ENCODE peak calls at places on chromosome 10, in four cellular contexts. One of them, this sample, is unnamed. For H3K36me3, the result is how much of the 10 kb centered on the place peaks cover.

GRCh38 chr10:102410427-102411073 is 8.0 kb downstream of the PSD start:
- DNase-seq in uterus: no peak
- DNase-seq in body of pancreas: no peak
- DNase-seq in ovary: peak
- DNase-seq in this sample: no peak

GRCh38 chr10:35300063-35300699 is 36.1 kb upstream of the CCNY start:
- DNase-seq in ovary: no peak
- DNase-seq in uterus: no peak
- DNase-seq in body of pancreas: peak
- DNase-seq in this sample: no peak

GRCh38 chr10:61628199-61628874 is 34.4 kb upstream of the CABCOCO1 start:
- DNase-seq in uterus: no peak
- DNase-seq in ovary: no peak
- DNase-seq in body of pancreas: no peak
- DNase-seq in this sample: no peak

GRCh38 chr10:78341953-78342614 is 308.4 kb downstream of the RPS24 start:
- DNase-seq in uterus: peak
- DNase-seq in ovary: peak
- DNase-seq in body of pancreas: no peak
- DNase-seq in this sample: no peak

GRCh38 chr10:15658099-15658702 is 61.5 kb downstream of the ITGA8 start:
- DNase-seq in body of pancreas: no peak
- DNase-seq in uterus: no peak
- DNase-seq in ovary: no peak
- DNase-seq in this sample: no peak

GRCh38 chr10:77195101-77195500 is 442.5 kb downstream of the KCNMA1 start:
- DNase-seq in ovary: no peak
- DNase-seq in body of pancreas: no peak
- DNase-seq in uterus: peak
- DNase-seq in this sample: no peak

GRCh38 chr10:5888843-5889623 is 660 bp downstream of the ANKRD16 start:
- DNase-seq in body of pancreas: peak
- DNase-seq in uterus: peak
- DNase-seq in ovary: no peak
- DNase-seq in this sample: peak

GRCh38 chr10:124524991-124525653 is 63.5 kb downstream of the LHPP start:
- DNase-seq in body of pancreas: peak
- DNase-seq in uterus: peak
- DNase-seq in ovary: peak
- DNase-seq in this sample: peak

GRCh38 chr10:124149681-124150080 is 56.3 kb upstream of the CHST15 start:
- DNase-seq in uterus: no peak
- DNase-seq in ovary: no peak
- DNase-seq in body of pancreas: no peak
- DNase-seq in this sample: no peak

GRCh38 chr10:75512534-75512933 is 81.1 kb downstream of the LRMDA start:
- DNase-seq in uterus: peak
- DNase-seq in ovary: no peak
- DNase-seq in body of pancreas: peak
- DNase-seq in this sample: no peak

GRCh38 chr10:93600861-93601773 is at the start of gene RBP4:
- DNase-seq in body of pancreas: peak
- DNase-seq in uterus: no peak
- DNase-seq in ovary: peak
- DNase-seq in this sample: peak

GRCh38 chr10:7756360-7756992 is 31.3 kb downstream of the KIN start:
- DNase-seq in uterus: no peak
- DNase-seq in body of pancreas: peak
- DNase-seq in ovary: no peak
- DNase-seq in this sample: peak

GRCh38 chr10:133278577-133279265 is 2.1 kb upstream of the ADAM8 start:
- DNase-seq in ovary: no peak
- DNase-seq in uterus: no peak
- DNase-seq in body of pancreas: peak
- DNase-seq in this sample: peak

GRCh38 chr10:96743988-96744585 is 23.8 kb upstream of the PIK3AP1 start:
- DNase-seq in uterus: no peak
- DNase-seq in body of pancreas: peak
- DNase-seq in ovary: no peak
- DNase-seq in this sample: peak

GRCh38 chr10:110011679-110012078 is 3.9 kb downstream of the ADD3 start:
- DNase-seq in body of pancreas: no peak
- DNase-seq in uterus: no peak
- DNase-seq in ovary: no peak
- DNase-seq in this sample: no peak

GRCh38 chr10:46223064-46223480 is 63.7 kb upstream of the ANTXRL start:
- DNase-seq in uterus: no peak
- DNase-seq in ovary: no peak
- DNase-seq in body of pancreas: no peak
- DNase-seq in this sample: no peak

GRCh38 chr10:55491712-55492111 is 690.7 kb upstream of the PCDH15 start:
- DNase-seq in body of pancreas: no peak
- DNase-seq in uterus: no peak
- DNase-seq in ovary: no peak
- DNase-seq in this sample: no peak

GRCh38 chr10:15112657-15113056 is 15.5 kb downstream of the RPP38 start:
- DNase-seq in body of pancreas: no peak
- DNase-seq in uterus: no peak
- DNase-seq in ovary: no peak
- DNase-seq in this sample: no peak

GRCh38 chr10:126062132-126063032 is 166.0 kb downstream of the FANK1 start:
- DNase-seq in uterus: peak
- DNase-seq in body of pancreas: peak
- DNase-seq in ovary: peak
- DNase-seq in this sample: peak

DNA sequence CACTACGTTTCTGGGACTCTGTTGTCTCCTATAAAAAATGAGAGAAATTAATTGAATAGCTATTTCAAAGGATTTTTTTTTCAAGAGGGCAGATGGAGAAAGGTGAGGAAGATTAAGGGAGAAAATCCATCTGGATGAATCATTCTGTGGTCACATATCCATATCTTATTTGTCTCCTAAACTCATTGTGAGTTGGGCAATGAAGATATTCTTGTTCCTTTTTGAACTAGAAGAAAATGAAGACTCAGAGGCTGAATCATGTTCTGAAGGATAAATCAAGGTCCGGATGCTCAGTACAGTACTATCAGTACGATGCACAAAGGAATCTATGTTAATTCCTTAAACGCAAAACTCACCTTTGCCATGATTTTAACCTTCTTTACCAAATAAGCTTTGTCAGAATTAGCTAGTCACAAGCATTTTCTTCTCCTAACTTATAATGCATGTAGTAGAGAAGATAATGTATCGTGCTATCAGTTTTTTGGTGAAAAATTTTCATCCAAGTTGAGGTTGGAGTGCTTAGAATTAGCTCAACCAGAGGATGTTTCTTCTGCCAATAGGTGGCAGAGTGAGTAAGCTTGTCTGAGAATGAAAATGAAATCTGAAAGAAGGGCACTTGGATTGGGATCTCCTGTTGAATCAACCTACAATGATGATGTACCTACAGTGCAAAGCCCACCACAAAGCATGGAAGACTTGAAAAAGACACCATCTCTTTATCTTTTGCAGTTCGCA is 446.9 kb downstream of the KIF20B start:
- DNase-seq in body of pancreas: no peak
- DNase-seq in uterus: no peak
- DNase-seq in ovary: no peak
- DNase-seq in this sample: no peak
- TF ChIP-seq CTCF in body of pancreas: no peak
- TF ChIP-seq CTCF in uterus: no peak
- TF ChIP-seq CTCF in ovary: no peak
- TF ChIP-seq CTCF in this sample: peak

DNA sequence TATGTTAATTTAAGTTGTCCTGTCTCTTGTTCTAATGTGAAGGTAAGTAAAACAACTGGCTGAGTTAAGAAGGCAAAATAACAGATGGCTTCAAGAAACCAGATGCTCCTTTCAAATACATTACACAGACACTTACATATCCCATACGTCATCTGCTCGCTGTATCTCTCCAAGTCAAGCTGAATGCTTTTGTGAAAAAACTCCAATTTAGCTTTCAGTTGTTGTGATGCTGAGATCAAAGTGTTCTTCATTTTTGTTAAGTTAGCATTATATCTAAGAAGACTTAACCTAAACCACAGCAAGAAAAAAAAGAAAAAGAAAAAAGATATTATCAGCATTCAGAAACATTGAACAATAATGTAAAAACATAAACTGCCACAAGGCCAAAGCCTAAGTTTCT is 18.5 kb upstream of the ERLIN1 start:
- DNase-seq in body of pancreas: no peak
- DNase-seq in ovary: no peak
- DNase-seq in uterus: no peak
- DNase-seq in this sample: no peak
- H3K36me3 ChIP-seq in body of pancreas: under half
- H3K36me3 ChIP-seq in ovary: under half
- H3K36me3 ChIP-seq in uterus: under half
- H3K36me3 ChIP-seq in this sample: under half

DNA sequence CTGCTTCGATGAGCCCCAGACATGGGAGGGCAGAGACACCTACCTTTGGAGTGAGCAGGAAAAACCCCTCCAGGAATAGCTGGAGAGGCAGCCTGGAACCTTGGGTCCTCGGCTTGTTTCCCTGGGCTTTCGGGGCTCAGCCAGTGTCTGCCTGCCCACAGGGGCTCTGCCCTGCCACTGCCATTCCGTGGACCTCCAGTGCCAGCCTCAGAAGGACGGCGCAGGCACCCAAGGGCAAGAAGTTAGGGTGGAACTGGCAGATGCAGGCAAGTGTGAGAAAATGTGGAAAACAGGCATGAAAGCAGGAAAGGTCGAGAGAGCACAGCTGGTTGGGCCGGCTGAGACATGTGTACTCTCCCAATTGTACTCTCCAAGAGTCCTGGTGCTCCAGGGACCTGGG is 281.5 kb downstream of the GRID1 start:
- DNase-seq in ovary: no peak
- DNase-seq in uterus: no peak
- DNase-seq in body of pancreas: no peak
- DNase-seq in this sample: peak
- TF ChIP-seq CTCF in ovary: no peak
- TF ChIP-seq CTCF in uterus: no peak
- TF ChIP-seq CTCF in body of pancreas: no peak
- TF ChIP-seq CTCF in this sample: no peak

DNA sequence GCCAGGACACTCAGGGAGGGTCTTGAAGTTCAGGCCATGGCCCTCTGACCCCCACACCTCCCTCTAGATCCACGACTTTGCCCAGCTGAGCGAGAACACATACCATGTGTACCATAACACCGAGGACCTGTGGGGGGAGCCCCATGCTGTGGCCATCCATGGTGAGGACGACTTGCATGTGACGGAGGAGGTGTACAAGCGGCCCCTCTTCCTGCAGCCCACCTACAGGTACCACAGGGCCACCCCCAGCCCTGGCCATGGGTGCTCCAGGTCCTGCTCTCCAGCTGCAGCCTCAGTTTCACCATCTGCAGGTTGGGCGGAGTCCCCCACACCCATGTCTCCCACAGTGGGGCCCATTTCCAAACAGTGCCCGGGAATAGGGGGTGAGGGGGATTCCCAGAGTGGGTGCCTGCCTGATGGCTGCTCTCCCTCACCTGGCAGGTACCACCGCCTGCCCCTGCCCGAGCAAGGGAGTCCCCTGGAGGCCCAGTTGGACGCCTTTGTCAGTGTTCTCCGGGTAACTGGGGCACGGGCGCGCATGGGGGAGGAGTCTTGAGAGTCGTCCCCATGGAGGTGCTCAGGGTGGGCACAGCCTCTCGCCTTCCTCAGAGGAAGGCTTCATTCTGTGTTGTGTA is 54.1 kb downstream of the PALD1 start:
- DNase-seq in ovary: no peak
- DNase-seq in uterus: no peak
- DNase-seq in body of pancreas: no peak
- DNase-seq in this sample: no peak
- H3K36me3 ChIP-seq in ovary: under half
- H3K36me3 ChIP-seq in uterus: under half
- H3K36me3 ChIP-seq in body of pancreas: under half
- H3K36me3 ChIP-seq in this sample: under half

GRCh38 chr10:119383174-119383856 is 159.2 kb downstream of the RGS10 start:
- DNase-seq in ovary: no peak
- DNase-seq in uterus: no peak
- DNase-seq in body of pancreas: no peak
- DNase-seq in this sample: no peak
- TF ChIP-seq CTCF in ovary: no peak
- TF ChIP-seq CTCF in uterus: no peak
- TF ChIP-seq CTCF in body of pancreas: no peak
- TF ChIP-seq CTCF in this sample: no peak

DNA sequence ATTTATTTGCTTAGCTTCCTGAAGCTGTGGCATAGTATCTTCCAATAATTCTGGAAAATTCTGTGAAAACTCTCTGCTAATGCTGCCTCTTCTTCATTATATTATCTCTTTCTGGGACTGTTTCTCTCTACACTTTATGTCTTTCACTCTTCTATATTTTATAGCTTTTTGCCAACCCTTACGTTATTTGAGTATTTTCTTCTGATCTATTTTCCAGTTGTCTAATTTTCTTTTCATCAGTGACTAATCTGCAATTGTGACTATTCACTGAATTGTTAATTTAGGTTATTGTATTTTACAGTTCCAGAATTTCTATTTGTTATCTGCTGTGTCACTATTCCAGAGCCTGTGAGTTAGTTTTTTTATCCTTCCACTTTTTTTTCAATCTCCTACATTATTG is 273.4 kb upstream of the PHYHIPL start:
- DNase-seq in uterus: no peak
- DNase-seq in body of pancreas: no peak
- DNase-seq in ovary: no peak
- DNase-seq in this sample: no peak
- H3K36me3 ChIP-seq in uterus: under half
- H3K36me3 ChIP-seq in body of pancreas: under half
- H3K36me3 ChIP-seq in ovary: under half
- H3K36me3 ChIP-seq in this sample: under half